ENCODE peak calls at places on chromosomes 7 and 10, in nine cellular contexts. D, X, V, I, L, B, R, E and N are unnamed samples.
A peak's percentile ranks its signal among the peaks of the same experiment; 100 is the strongest.

GRCh38 chr10:133278577-133279265 is 2.1 kb upstream of the ADAM8 start:
- DNase-seq in D (peak; percentile 78), X (no peak), V (peak; percentile 71), I (peak; percentile 78), L (no peak), B (no peak), R (peak; percentile 77), E (no peak), N (peak; percentile 17)

GRCh38 chr10:91589015-91589655 is 43.7 kb downstream of the PPP1R3C start:
- DNase-seq in D (no peak), X (no peak), V (no peak), I (no peak), L (no peak), B (no peak), R (no peak), E (no peak), N (no peak)

GRCh38 chr10:92242910-92243671 is 47.8 kb downstream of the CPEB3 start:
- DNase-seq in D (peak; percentile 42), X (peak; percentile 47), V (no peak), I (peak; percentile 70), L (peak; percentile 54), B (peak; percentile 73), R (peak; percentile 55), E (no peak), N (peak; percentile 24)

GRCh38 chr7:2802082-2802481 is 42.0 kb downstream of the GNA12 start:
- DNase-seq in D (no peak), X (no peak), V (no peak), I (no peak), L (no peak), B (no peak), R (no peak), E (no peak), N (no peak)

GRCh38 chr7:150567168-150567567 is at the start of gene GIMAP4:
- DNase-seq in D (no peak), X (no peak), V (no peak), I (no peak), L (no peak), B (no peak), R (peak; percentile 36), E (no peak), N (peak; percentile 41)

GRCh38 chr10:91549296-91549695 is 83.6 kb downstream of the PPP1R3C start:
- DNase-seq in D (no peak), X (no peak), V (no peak), I (no peak), L (no peak), B (no peak), R (no peak), E (no peak), N (no peak)

GRCh38 chr7:4724648-4725013 is 42.5 kb downstream of the FOXK1 start:
- DNase-seq in D (no peak), X (no peak), V (no peak), I (no peak), L (no peak), B (no peak), R (no peak), E (no peak), N (no peak)

GRCh38 chr10:78688945-78689935 is 379.5 kb upstream of the ZMIZ1 start:
- DNase-seq in D (no peak), X (no peak), V (no peak), I (no peak), L (peak; percentile 78), B (peak; percentile 35), R (no peak), E (no peak), N (no peak)

GRCh38 chr7:154859747-154860620 is 142.9 kb downstream of the PAXIP1 start:
- DNase-seq in D (no peak), X (no peak), V (no peak), I (peak; percentile 46), L (no peak), B (no peak), R (no peak), E (no peak), N (no peak)

GRCh38 chr10:127907411-127908105 is 655 bp downstream of the PTPRE start:
- DNase-seq in D (no peak), X (no peak), V (no peak), I (peak; percentile 78), L (no peak), B (no peak), R (no peak), E (no peak), N (peak; percentile 1)

GRCh38 chr10:98371421-98371820 is 43.6 kb downstream of the PYROXD2 start:
- DNase-seq in D (no peak), X (no peak), V (no peak), I (no peak), L (no peak), B (no peak), R (no peak), E (no peak), N (no peak)

GRCh38 chr10:1162481-1163203 is 106.5 kb downstream of the WDR37 start:
- DNase-seq in D (no peak), X (no peak), V (no peak), I (peak; percentile 53), L (no peak), B (no peak), R (no peak), E (no peak), N (peak; percentile 10)

GRCh38 chr7:42093361-42093905 is 143.6 kb downstream of the GLI3 start:
- DNase-seq in D (no peak), X (no peak), V (no peak), I (no peak), L (no peak), B (no peak), R (no peak), E (no peak), N (no peak)

GRCh38 chr7:48101880-48102448 is 12.9 kb downstream of the UPP1 start:
- DNase-seq in D (no peak), X (no peak), V (no peak), I (no peak), L (no peak), B (no peak), R (no peak), E (no peak), N (no peak)

GRCh38 chr7:121610243-121610642 is 214.1 kb upstream of the FAM3C start:
- DNase-seq in D (no peak), X (no peak), V (no peak), I (no peak), L (no peak), B (no peak), R (no peak), E (no peak), N (no peak)

GRCh38 chr10:132890301-132890700 is 52.1 kb downstream of the CFAP46 start:
- DNase-seq in D (no peak), X (no peak), V (no peak), I (no peak), L (peak; percentile 2), B (no peak), R (no peak), E (no peak), N (peak; percentile 14)

GRCh38 chr10:113268186-113268585 is 284.7 kb upstream of the HABP2 start:
- DNase-seq in D (no peak), X (no peak), V (no peak), I (no peak), L (no peak), B (no peak), R (no peak), E (no peak), N (no peak)

GRCh38 chr10:119535837-119536507 is 6.5 kb downstream of the RGS10 start:
- DNase-seq in D (no peak), X (no peak), V (no peak), I (no peak), L (no peak), B (no peak), R (no peak), E (no peak), N (no peak)

GRCh38 chr7:37445800-37446199 is 2.9 kb downstream of the ELMO1 start:
- DNase-seq in D (no peak), X (no peak), V (no peak), I (no peak), L (no peak), B (no peak), R (no peak), E (no peak), N (no peak)

GRCh38 chr7:46034056-46034768 is 113.1 kb upstream of the IGFBP3 start:
- DNase-seq in D (no peak), X (no peak), V (no peak), I (no peak), L (no peak), B (no peak), R (no peak), E (peak; percentile 68), N (no peak)

GRCh38 chr10:103895458-103896186 is 22.4 kb downstream of the STN1 start:
- DNase-seq in D (no peak), X (no peak), V (no peak), I (no peak), L (no peak), B (no peak), R (no peak), E (no peak), N (no peak)

GRCh38 chr10:119313645-119314044 is 106.3 kb downstream of the GRK5 start:
- DNase-seq in D (peak; percentile 85), X (no peak), V (peak; percentile 29), I (no peak), L (no peak), B (no peak), R (peak; percentile 40), E (no peak), N (peak; percentile 75)

GRCh38 chr10:57657164-57657765 is 610.4 kb downstream of the IPMK start:
- DNase-seq in D (peak; percentile 40), X (peak; percentile 33), V (no peak), I (no peak), L (peak; percentile 22), B (peak; percentile 41), R (no peak), E (no peak), N (peak; percentile 26)

GRCh38 chr7:52685351-52685750 is 350.1 kb upstream of the POM121L12 start:
- DNase-seq in D (no peak), X (no peak), V (no peak), I (no peak), L (no peak), B (no peak), R (no peak), E (no peak), N (no peak)

GRCh38 chr7:1368682-1369571 is 90.3 kb downstream of the MICALL2 start:
- DNase-seq in D (peak; percentile 62), X (peak; percentile 34), V (peak; percentile 8), I (no peak), L (no peak), B (no peak), R (no peak), E (no peak), N (peak; percentile 42)

GRCh38 chr7:116776610-116777289 is 85.6 kb upstream of the CAPZA2 start:
- DNase-seq in D (no peak), X (no peak), V (no peak), I (no peak), L (no peak), B (peak; percentile 22), R (no peak), E (peak; percentile 52), N (no peak)

GRCh38 chr7:130242198-130243014 is 24.3 kb upstream of the CPA2 start:
- DNase-seq in D (peak; percentile 48), X (no peak), V (peak; percentile 6), I (peak; percentile 78), L (peak; percentile 39), B (peak; percentile 79), R (peak; percentile 61), E (peak; percentile 46), N (peak; percentile 59)